ENCODE peak calls at places on chromosomes 13 and 19, in ten cellular contexts. M is endodermal cell, S is thyroid gland, O is psoas muscle, W is lung, F is fibroblast of lung, Q is heart right ventricle, D is colonic mucosa, C is A549, A is body of pancreas. Y is an unnamed sample.

GRCh38 chr19:6238256-6238642 is 41.5 kb downstream of the MLLT1 start:
- DNase-seq in W (no peak), F (no peak), D (no peak), Q (no peak), M (no peak), S (no peak), A (no peak), O (no peak), C (no peak), Y (no peak)

GRCh38 chr19:41377977-41378707 is 1.8 kb downstream of the TMEM91 start:
- DNase-seq in C (no peak), S (no peak), W (no peak), M (peak; percentile 83), F (no peak), D (no peak), A (no peak), Q (no peak), O (no peak), Y (no peak)

GRCh38 chr13:100300213-100300612 is 211.3 kb downstream of the PCCA start:
- DNase-seq in Q (no peak), A (no peak), C (no peak), D (no peak), F (no peak), S (no peak), W (no peak), M (no peak), O (no peak), Y (no peak)

GRCh38 chr13:58313219-58313618 is 681.7 kb downstream of the PCDH17 start:
- DNase-seq in F (no peak), O (no peak), C (no peak), M (no peak), W (no peak), A (no peak), Q (no peak), S (no peak), D (no peak), Y (no peak)

GRCh38 chr13:73218181-73218580 is 159.4 kb downstream of the KLF5 start:
- DNase-seq in O (no peak), M (no peak), Q (no peak), D (no peak), S (no peak), W (no peak), C (no peak), A (no peak), F (no peak), Y (no peak)

GRCh38 chr19:11279505-11280236 is 16.3 kb upstream of the TSPAN16 start:
- DNase-seq in O (no peak), Q (no peak), A (no peak), M (no peak), F (peak; percentile 36), W (no peak), D (no peak), C (no peak), S (no peak), Y (no peak)

GRCh38 chr13:57632276-57633140 is 964 bp downstream of the PCDH17 start:
- DNase-seq in F (peak; percentile 51), W (no peak), O (peak; percentile 12), S (no peak), A (peak; percentile 27), C (no peak), D (no peak), Q (peak; percentile 24), M (peak; percentile 85), Y (no peak)

GRCh38 chr13:105655046-105655445 is 880.4 kb downstream of the EFNB2 start:
- DNase-seq in M (no peak), O (no peak), Q (no peak), W (no peak), F (peak; percentile 83), D (no peak), A (no peak), C (no peak), S (no peak), Y (no peak)

GRCh38 chr13:90552702-90553101 is 794.8 kb upstream of the MIR17HG start:
- DNase-seq in S (no peak), Q (no peak), C (no peak), A (no peak), W (no peak), F (no peak), D (no peak), M (no peak), O (no peak), Y (no peak)

GRCh38 chr19:41031926-41032325 is 40.8 kb downstream of the CYP2B6 start:
- DNase-seq in O (no peak), A (no peak), M (no peak), C (no peak), Q (no peak), F (no peak), D (no peak), W (no peak), S (no peak), Y (no peak)

GRCh38 chr13:99312493-99312883 is 5.3 kb upstream of the GPR183 start:
- DNase-seq in S (peak; percentile 90), W (peak; percentile 44), Q (peak; percentile 31), D (no peak), M (no peak), A (peak; percentile 39), C (no peak), O (peak; percentile 84), F (peak; percentile 92), Y (peak; percentile 39)

GRCh38 chr13:28239374-28239773 is 101.0 kb downstream of the PAN3 start:
- DNase-seq in F (no peak), A (no peak), W (no peak), D (no peak), Q (no peak), M (no peak), C (no peak), O (no peak), S (no peak), Y (no peak)

GRCh38 chr13:28671393-28671792 is 12.5 kb downstream of the POMP start:
- DNase-seq in A (no peak), D (no peak), Q (no peak), S (no peak), O (no peak), F (no peak), W (no peak), M (no peak), C (no peak), Y (no peak)

GRCh38 chr19:1183543-1184172 is 9.6 kb upstream of the SBNO2 start:
- DNase-seq in D (peak; percentile 69), F (peak; percentile 38), M (peak; percentile 73), Q (no peak), O (no peak), A (peak; percentile 59), S (peak; percentile 66), W (no peak), C (peak; percentile 81), Y (peak; percentile 82)

DNA sequence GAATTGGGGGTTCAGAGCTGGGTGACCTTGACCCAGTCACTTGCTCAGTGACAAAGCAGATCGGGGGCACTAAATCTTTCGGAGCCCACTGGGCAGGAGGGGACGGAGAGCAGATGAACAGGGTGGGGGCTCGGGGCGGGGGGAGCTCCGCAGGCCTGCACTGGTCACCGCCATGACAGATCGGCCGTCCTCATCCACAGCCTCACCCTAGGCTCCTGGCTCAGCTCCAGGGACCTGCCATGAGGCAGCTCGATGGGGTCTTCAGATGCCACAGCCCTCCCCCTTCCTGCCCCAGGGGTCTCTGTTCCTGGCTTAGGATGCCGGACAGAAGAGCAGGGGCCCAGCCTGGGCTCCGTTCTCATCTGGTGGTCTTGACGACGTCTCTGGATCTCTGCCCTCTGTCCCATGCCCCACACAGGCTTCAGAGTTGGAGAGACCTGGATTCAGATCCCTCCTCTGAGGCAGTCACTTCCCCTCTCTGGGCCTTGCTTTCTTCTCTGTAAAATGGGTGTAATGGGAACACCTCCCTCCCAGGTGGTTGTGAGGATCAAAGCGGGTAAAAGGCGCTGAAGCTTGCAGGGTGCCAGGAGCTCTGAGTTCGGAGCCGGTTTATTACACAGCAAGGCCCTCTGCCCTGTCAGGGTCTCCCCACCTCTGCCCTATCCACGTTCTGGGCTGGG is 3.0 kb downstream of the KDM4B start:
- DNase-seq in A (no peak), M (no peak), W (no peak), C (no peak), D (no peak), F (no peak), Q (no peak), O (no peak), S (no peak), Y (no peak)
- H3K4me1 ChIP-seq in A (peaks cover 66% of the 10 kb centered on the region), M (no peaks in the 10 kb centered on the region), W (peaks cover 7% of the 10 kb centered on the region), C (peaks cover 48% of the 10 kb centered on the region), D (peaks cover 11% of the 10 kb centered on the region), F (peaks cover 29% of the 10 kb centered on the region), Q (peaks cover 80% of the 10 kb centered on the region), O (peaks cover 62% of the 10 kb centered on the region), S (peaks cover 66% of the 10 kb centered on the region), Y (peaks cover 26% of the 10 kb centered on the region)

GRCh38 chr19:58475714-58476497 is at the start of gene ZNF446:
- DNase-seq in Q (peak; percentile 93), C (peak; percentile 99), F (peak; percentile 96), M (peak; percentile 98), O (peak; percentile 96), D (peak; percentile 97), S (peak; percentile 97), W (peak; percentile 98), A (peak; percentile 96), Y (peak; percentile 97)
- TF ChIP-seq CTCF in Q (no peak), C (no peak), F (no peak), M (no peak), O (no peak), D (no peak), S (no peak), W (no peak), A (no peak), Y (no peak)

GRCh38 chr19:7888826-7889217 is 512 bp downstream of the LRRC8E start:
- DNase-seq in A (no peak), C (no peak), M (no peak), W (no peak), Q (no peak), S (peak; percentile 27), D (no peak), F (no peak), O (no peak), Y (no peak)
- H3K4me3 ChIP-seq in A (peak overlapping the region; percentile 57), C (peak overlapping the region; percentile 71), M (peak overlapping the region; percentile 76), W (peak overlapping the region; percentile 18), Q (peak overlapping the region; percentile 30), S (no peak overlapping the region), D (peak overlapping the region; percentile 53), F (peak overlapping the region; percentile 79), O (peak overlapping the region; percentile 22), Y (no peak overlapping the region)

GRCh38 chr19:19599190-19599535 is 19.3 kb downstream of the PBX4 start:
- DNase-seq in M (no peak), A (no peak), O (no peak), C (no peak), W (no peak), S (no peak), Q (no peak), D (no peak), F (no peak), Y (no peak)

GRCh38 chr19:19602713-19603320 is 15.7 kb downstream of the PBX4 start:
- DNase-seq in O (no peak), W (no peak), D (no peak), F (no peak), C (no peak), Q (no peak), S (no peak), M (no peak), A (no peak), Y (no peak)

GRCh38 chr19:19597809-19598306 is 20.6 kb downstream of the PBX4 start:
- DNase-seq in Q (no peak), C (no peak), W (no peak), A (no peak), S (no peak), D (no peak), M (no peak), F (no peak), O (no peak), Y (no peak)

GRCh38 chr19:19602136-19602712 is 16.3 kb downstream of the PBX4 start:
- DNase-seq in D (peak; percentile 51), A (no peak), S (no peak), F (no peak), O (no peak), M (no peak), Q (no peak), W (no peak), C (no peak), Y (peak; percentile 50)

GRCh38 chr19:19600793-19601346 is 17.6 kb downstream of the PBX4 start:
- DNase-seq in M (no peak), C (no peak), F (no peak), D (no peak), S (peak; percentile 33), W (no peak), O (no peak), Q (no peak), A (no peak), Y (no peak)
- H3K4me1 ChIP-seq in M (no peaks in the 10 kb centered on the region), C (peaks cover 4% of the 10 kb centered on the region), F (peaks cover 3% of the 10 kb centered on the region), D (peaks cover 2% of the 10 kb centered on the region), S (peaks cover 51% of the 10 kb centered on the region), W (no peaks in the 10 kb centered on the region), O (no peaks in the 10 kb centered on the region), Q (peaks cover 8% of the 10 kb centered on the region), A (no peaks in the 10 kb centered on the region), Y (peaks cover 13% of the 10 kb centered on the region)